ENCODE peak calls at places on chromosomes 13 and 19, in five cellular contexts. J is brain microvascular endothelial cell, Z is left ventricle myocardium inferior, D is mesothelial cell of epicardium, Y is cardiac fibroblast. M is an unnamed sample.

GRCh38 chr19:33841685-33842084 is 45.0 kb downstream of the KCTD15 start:
- DNase-seq in J (no peak), Z (no peak), D (peak; percentile 17), Y (no peak), M (peak; percentile 54)

GRCh38 chr13:86906458-86906857 is 764.7 kb upstream of the SLITRK5 start:
- DNase-seq in J (no peak), Z (no peak), D (no peak), Y (no peak), M (no peak)

GRCh38 chr19:4582980-4583842 is 23.7 kb upstream of the SEMA6B start:
- DNase-seq in J (no peak), Z (no peak), D (no peak), Y (no peak), M (no peak)

GRCh38 chr13:46136688-46137087 is 31.9 kb upstream of the CPB2 start:
- DNase-seq in J (no peak), Z (no peak), D (no peak), Y (no peak), M (no peak)

GRCh38 chr13:20796791-20797513 is 23.2 kb upstream of the EEF1AKMT1 start:
- DNase-seq in J (no peak), Z (no peak), D (no peak), Y (no peak), M (no peak)

GRCh38 chr19:19538077-19538764 is at the start of gene CILP2:
- DNase-seq in J (no peak), Z (peak; percentile 49), D (peak; percentile 77), Y (no peak), M (peak; percentile 87)

GRCh38 chr19:50300814-50301606 is 28.2 kb downstream of the KCNC3 start:
- DNase-seq in J (peak; percentile 76), Z (no peak), D (no peak), Y (peak; percentile 91), M (no peak)

GRCh38 chr19:13083627-13084026 is 19.0 kb downstream of the LYL1 start:
- DNase-seq in J (no peak), Z (no peak), D (no peak), Y (no peak), M (no peak)

GRCh38 chr19:6580313-6580712 is 10.6 kb downstream of the CD70 start:
- DNase-seq in J (no peak), Z (no peak), D (no peak), Y (peak; percentile 88), M (no peak)

GRCh38 chr13:40476175-40476958 is 190.1 kb downstream of the FOXO1 start:
- DNase-seq in J (peak; percentile 24), Z (no peak), D (no peak), Y (peak; percentile 50), M (no peak)

GRCh38 chr13:91058066-91058465 is 289.4 kb upstream of the MIR17HG start:
- DNase-seq in J (peak; percentile 1), Z (no peak), D (no peak), Y (peak; percentile 2), M (no peak)

GRCh38 chr13:90713436-90714133 is 633.9 kb upstream of the MIR17HG start:
- DNase-seq in J (no peak), Z (no peak), D (no peak), Y (no peak), M (no peak)

GRCh38 chr19:33234092-33234491 is 8.4 kb upstream of the SLC7A10 start:
- DNase-seq in J (no peak), Z (no peak), D (no peak), Y (no peak), M (no peak)

GRCh38 chr13:50928088-50928487 is 18.5 kb downstream of the RNASEH2B start:
- DNase-seq in J (no peak), Z (no peak), D (no peak), Y (peak; percentile 17), M (no peak)

GRCh38 chr19:18294467-18294864 is 13.0 kb upstream of the JUND start:
- DNase-seq in J (no peak), Z (no peak), D (no peak), Y (no peak), M (no peak)

GRCh38 chr13:80556291-80556690 is 215.4 kb upstream of the SPRY2 start:
- DNase-seq in J (peak; percentile 67), Z (no peak), D (no peak), Y (no peak), M (no peak)

GRCh38 chr13:99179460-99179859 is 21.2 kb upstream of the UBAC2 start:
- DNase-seq in J (no peak), Z (no peak), D (no peak), Y (no peak), M (no peak)

GRCh38 chr13:44434441-44435141 is 61.0 kb downstream of the SERP2 start:
- DNase-seq in J (no peak), Z (no peak), D (no peak), Y (no peak), M (no peak)

GRCh38 chr19:53546766-53547541 is 9.0 kb downstream of the ZNF331 start:
- DNase-seq in J (no peak), Z (no peak), D (no peak), Y (no peak), M (no peak)

GRCh38 chr19:58274771-58275199 is 4.0 kb upstream of the ZNF8 start:
- DNase-seq in J (no peak), Z (no peak), D (no peak), Y (peak; percentile 18), M (no peak)

GRCh38 chr13:91620670-91621141 is 222.3 kb downstream of the GPC5 start:
- DNase-seq in J (no peak), Z (no peak), D (no peak), Y (no peak), M (no peak)

GRCh38 chr13:66586489-66586888 is 643.6 kb downstream of the PCDH9 start:
- DNase-seq in J (no peak), Z (no peak), D (no peak), Y (peak; percentile 45), M (no peak)

GRCh38 chr13:101149735-101150380 is 266.4 kb downstream of the NALCN start:
- DNase-seq in J (peak; percentile 45), Z (no peak), D (no peak), Y (peak; percentile 70), M (no peak)

GRCh38 chr19:55691561-55692481 is 16.8 kb downstream of the EPN1 start:
- DNase-seq in J (no peak), Z (peak; percentile 12), D (no peak), Y (no peak), M (no peak)

GRCh38 chr19:602391-603301 is 13.0 kb downstream of the HCN2 start:
- DNase-seq in J (no peak), Z (no peak), D (no peak), Y (no peak), M (no peak)

GRCh38 chr19:13036366-13036976 is 41.2 kb downstream of the NFIX start:
- DNase-seq in J (peak; percentile 56), Z (no peak), D (no peak), Y (peak; percentile 97), M (no peak)

DNA sequence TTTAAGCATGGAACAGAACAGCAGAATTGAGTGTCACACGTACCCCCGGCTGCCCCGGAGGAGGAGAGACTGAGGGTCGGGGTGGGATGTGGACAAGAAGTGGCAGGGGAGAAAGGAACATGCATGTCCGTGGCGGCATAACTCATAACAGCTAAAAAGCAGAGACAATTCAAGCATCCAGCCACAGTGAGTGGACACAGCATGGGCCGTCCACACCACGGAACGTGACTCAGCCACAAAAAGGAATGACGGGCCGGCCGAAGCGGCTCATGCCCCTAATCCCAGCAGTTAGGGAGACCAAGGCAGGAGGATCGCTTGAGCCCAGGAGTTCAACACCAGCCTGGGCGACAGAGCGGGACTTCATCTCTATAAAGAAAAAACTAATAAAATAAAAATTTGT is 7.6 kb downstream of the DOHH start:
- DNase-seq in J (no peak), Z (no peak), D (no peak), Y (no peak), M (no peak)
- TF ChIP-seq CTCF in J (no peak), Z (no peak), D (no peak), Y (no peak), M (no peak)

DNA sequence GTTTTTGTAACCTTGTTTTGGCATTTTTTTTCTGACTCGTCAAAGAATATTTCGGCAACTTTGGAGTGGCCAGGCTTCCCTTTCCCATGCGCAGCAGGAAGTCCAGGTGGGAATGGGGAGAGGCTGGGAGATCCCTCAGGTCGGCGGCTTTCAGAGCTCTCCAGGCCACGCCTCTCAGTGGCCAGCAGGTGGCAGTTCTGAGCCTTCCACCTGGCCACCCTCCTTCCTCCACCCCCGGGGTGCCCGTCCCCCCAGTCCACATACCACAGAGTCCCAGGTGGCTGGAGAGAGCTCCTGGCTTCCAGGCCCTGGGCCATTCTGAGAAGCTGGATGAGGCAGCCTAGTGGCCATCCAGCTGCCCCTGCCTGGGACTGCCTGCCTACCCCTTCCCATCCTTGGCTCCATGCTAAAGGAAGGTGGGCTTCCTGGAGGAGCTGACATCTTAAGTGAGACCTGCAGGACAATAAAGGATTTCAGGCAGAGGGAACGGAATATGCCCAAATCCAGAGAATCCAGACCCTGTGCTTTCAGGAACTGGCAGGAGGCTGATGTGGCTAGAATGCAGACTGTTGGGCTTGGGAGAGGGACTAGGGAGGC is 46.3 kb downstream of the CCNE1 start:
- DNase-seq in J (no peak), Z (no peak), D (peak; percentile 50), Y (no peak), M (no peak)
- TF ChIP-seq CTCF in J (peak; percentile 74), Z (peak; percentile 69), D (peak; percentile 59), Y (peak; percentile 50), M (peak; percentile 49)

GRCh38 chr13:77040076-77040475 is 13.1 kb upstream of the FBXL3 start:
- DNase-seq in J (no peak), Z (no peak), D (no peak), Y (no peak), M (no peak)
- TF ChIP-seq CTCF in J (no peak), Z (no peak), D (no peak), Y (no peak), M (no peak)

GRCh38 chr19:14682084-14682483 is 7.4 kb upstream of the ADGRE3 start:
- DNase-seq in J (no peak), Z (no peak), D (no peak), Y (no peak), M (no peak)

GRCh38 chr19:14678199-14678598 is 3.6 kb upstream of the ADGRE3 start:
- DNase-seq in J (no peak), Z (no peak), D (no peak), Y (no peak), M (no peak)

GRCh38 chr19:14677464-14677863 is 2.8 kb upstream of the ADGRE3 start:
- DNase-seq in J (no peak), Z (no peak), D (no peak), Y (no peak), M (no peak)

GRCh38 chr19:14686411-14686810 is 3.4 kb upstream of the ZNF333 start:
- DNase-seq in J (no peak), Z (no peak), D (no peak), Y (peak; percentile 50), M (no peak)

DNA sequence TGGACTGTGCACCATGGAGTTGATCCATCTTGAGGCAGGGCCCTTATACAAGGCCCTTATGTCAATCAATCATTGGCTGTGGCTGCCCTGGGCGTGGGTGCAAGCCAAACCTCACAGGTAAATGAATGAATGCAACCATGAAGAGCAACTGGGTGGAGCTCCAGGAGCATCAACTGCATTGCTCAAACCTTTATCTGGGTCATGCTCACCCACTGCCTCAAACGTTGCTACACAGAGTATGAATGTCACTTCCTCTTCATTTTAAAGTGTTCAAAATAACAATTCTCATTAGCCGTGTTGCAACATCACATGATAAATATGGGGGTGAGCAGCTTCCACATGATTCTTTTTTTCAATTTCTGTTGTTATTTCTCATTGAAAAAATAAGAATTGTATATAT is 6.4 kb upstream of the ZNF333 start:
- DNase-seq in J (no peak), Z (no peak), D (no peak), Y (no peak), M (no peak)
- TF ChIP-seq CTCF in J (no peak), Z (no peak), D (no peak), Y (no peak), M (no peak)

M was measured in osteocyte.